ENCODE peak calls at places on chromosomes 12 and 14, in four cellular contexts. V is IMR-90, A is H1, F is H9. D is an unnamed sample.

GRCh38 chr14:63480599-63480998 is 62.6 kb downstream of the PPP2R5E start:
- DNase-seq in F (no peak), V (no peak), A (no peak), D (no peak)

GRCh38 chr14:105200074-105200473 is 19.0 kb upstream of the NUDT14 start:
- DNase-seq in A (no peak), V (no peak), F (no peak), D (no peak)

GRCh38 chr12:53450936-53451335 is 966 bp upstream of the PCBP2 start:
- DNase-seq in V (no peak), A (no peak), F (no peak), D (no peak)

GRCh38 chr14:35881280-35881679 is 55.1 kb downstream of the BRMS1L start:
- DNase-seq in V (no peak), F (no peak), A (no peak), D (no peak)

GRCh38 chr14:102898776-102899515 is 23.5 kb upstream of the AMN start:
- DNase-seq in V (no peak), F (no peak), A (no peak), D (no peak)

GRCh38 chr12:124434951-124435805 is 132.2 kb downstream of the NCOR2 start:
- DNase-seq in A (no peak), V (no peak), F (no peak), D (no peak)

GRCh38 chr12:132523576-132524331 is 33.8 kb downstream of the FBRSL1 start:
- DNase-seq in V (peak), F (peak), A (peak), D (peak)

GRCh38 chr12:84910549-84911241 is 1.9 kb downstream of the SLC6A15 start:
- DNase-seq in V (no peak), F (peak), A (no peak), D (peak)

GRCh38 chr14:98711453-98711852 is 560.5 kb downstream of the BCL11B start:
- DNase-seq in F (no peak), V (no peak), A (no peak), D (no peak)

GRCh38 chr12:19779393-19780056 is 340.2 kb downstream of the AEBP2 start:
- DNase-seq in F (peak), A (peak), V (no peak), D (peak)

GRCh38 chr12:5395443-5396401 is 36.2 kb upstream of the NTF3 start:
- DNase-seq in V (no peak), A (no peak), F (no peak), D (peak)

GRCh38 chr12:52821826-52822660 is 8.1 kb upstream of the KRT4 start:
- DNase-seq in A (no peak), F (no peak), V (no peak), D (no peak)

GRCh38 chr14:24734917-24735500 is 101.0 kb upstream of the GZMB start:
- DNase-seq in A (no peak), F (no peak), V (peak), D (peak)

GRCh38 chr12:108199111-108199510 is 70.0 kb downstream of the WSCD2 start:
- DNase-seq in V (no peak), F (no peak), A (no peak), D (no peak)

GRCh38 chr14:65927871-65928270 is 515.3 kb downstream of the FUT8 start:
- DNase-seq in F (no peak), A (no peak), V (no peak), D (peak)

GRCh38 chr14:91202234-91202974 is 42.1 kb downstream of the GPR68 start:
- DNase-seq in A (no peak), V (no peak), F (no peak), D (no peak)

GRCh38 chr12:100798799-100799198 is 4.2 kb downstream of the ANO4 start:
- DNase-seq in F (no peak), V (peak), A (no peak), D (peak)

GRCh38 chr14:21191809-21192446 is 36.1 kb upstream of the OR5AU1 start:
- DNase-seq in F (peak), A (peak), V (no peak), D (peak)

GRCh38 chr14:89701079-89702043 is 253.2 kb downstream of the EFCAB11 start:
- DNase-seq in F (peak), V (peak), A (peak), D (peak)

GRCh38 chr14:105060751-105061427 is 4.3 kb downstream of the GPR132 start:
- DNase-seq in F (peak), V (no peak), A (no peak), D (no peak)

GRCh38 chr12:66903782-66904396 is 225.0 kb upstream of the GRIP1 start:
- DNase-seq in F (no peak), A (no peak), V (no peak), D (no peak)

GRCh38 chr14:72433511-72433910 is 460.4 kb downstream of the DPF3 start:
- DNase-seq in V (peak), F (no peak), A (no peak), D (no peak)

GRCh38 chr12:109946505-109946904 is 46.4 kb downstream of the TCHP start:
- DNase-seq in V (peak), A (no peak), F (peak), D (peak)

GRCh38 chr12:109943811-109944210 is 43.7 kb downstream of the TCHP start:
- DNase-seq in F (no peak), A (no peak), V (peak), D (peak)

GRCh38 chr12:109946913-109947312 is 46.8 kb downstream of the TCHP start:
- DNase-seq in A (no peak), F (no peak), V (no peak), D (no peak)

GRCh38 chr12:109944561-109944960 is 44.5 kb downstream of the TCHP start:
- DNase-seq in A (no peak), F (no peak), V (no peak), D (no peak)

GRCh38 chr12:109944975-109945374 is 44.9 kb downstream of the TCHP start:
- DNase-seq in A (peak), V (peak), F (peak), D (peak)
- H3K4me2 ChIP-seq in A (peak), V (peak), F (peak), D (peak)

DNA sequence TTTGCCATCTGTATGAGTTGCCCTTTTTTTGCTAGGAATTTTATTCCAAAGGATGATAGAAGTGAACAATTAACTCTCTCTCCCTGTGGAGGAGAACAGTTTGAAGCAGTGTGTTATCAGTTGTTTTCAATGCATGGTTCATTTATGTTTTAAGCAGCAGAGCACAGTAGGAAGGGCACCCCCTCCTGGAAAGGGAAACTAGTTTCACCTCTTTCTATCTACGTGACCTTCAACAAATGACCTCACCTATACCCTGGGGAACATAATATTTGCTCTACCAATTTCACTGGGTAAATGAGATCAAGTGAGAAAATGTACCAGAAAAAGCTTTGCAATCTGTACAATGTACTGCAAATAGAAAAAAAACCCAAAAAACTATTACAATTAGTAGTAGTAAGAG is 5.4 kb upstream of the DCP1B start:
- DNase-seq in F (no peak), A (no peak), V (no peak), D (peak)
- H3K56ac ChIP-seq in F (no peak), A (no peak), V (no peak), D (no peak)

GRCh38 chr12:105939181-105939721 is 199.5 kb downstream of the NUAK1 start:
- DNase-seq in F (no peak), A (no peak), V (no peak), D (no peak)

GRCh38 chr12:105935981-105936380 is 202.8 kb downstream of the NUAK1 start:
- DNase-seq in A (no peak), F (no peak), V (peak), D (no peak)

GRCh38 chr12:105933671-105934665 is 204.8 kb downstream of the NUAK1 start:
- DNase-seq in V (peak), A (no peak), F (no peak), D (no peak)

GRCh38 chr12:105935106-105935505 is 203.6 kb downstream of the NUAK1 start:
- DNase-seq in V (peak), A (no peak), F (no peak), D (no peak)

DNA sequence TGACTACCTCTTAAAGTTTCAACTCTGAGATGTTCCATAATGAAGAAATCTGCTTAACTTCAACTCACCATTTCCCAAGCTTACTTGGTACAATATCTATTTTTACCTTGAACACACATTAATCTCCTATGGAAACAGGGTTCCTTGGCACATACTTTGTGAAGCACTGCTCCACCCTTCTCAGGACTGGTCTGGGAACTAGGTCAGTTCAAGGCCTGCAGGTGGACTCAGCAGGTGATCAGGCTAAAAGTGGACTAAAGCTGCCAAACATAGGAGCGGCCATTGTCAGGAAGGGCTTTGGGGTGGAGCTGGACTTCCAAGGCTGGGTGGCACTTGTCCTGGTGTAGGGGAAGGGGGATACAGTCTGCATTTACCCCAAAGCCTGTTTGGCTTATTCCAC is 202.3 kb downstream of the NUAK1 start:
- DNase-seq in F (no peak), V (no peak), A (no peak), D (no peak)
- H2BK120ac ChIP-seq in F (no peak), V (peak), A (no peak), D (no peak)

GRCh38 chr12:96335270-96335669 is 65.0 kb downstream of the CDK17 start:
- DNase-seq in F (no peak), A (no peak), V (no peak), D (no peak)
- H3K4me2 ChIP-seq in F (no peak), A (no peak), V (no peak), D (no peak)

DNA sequence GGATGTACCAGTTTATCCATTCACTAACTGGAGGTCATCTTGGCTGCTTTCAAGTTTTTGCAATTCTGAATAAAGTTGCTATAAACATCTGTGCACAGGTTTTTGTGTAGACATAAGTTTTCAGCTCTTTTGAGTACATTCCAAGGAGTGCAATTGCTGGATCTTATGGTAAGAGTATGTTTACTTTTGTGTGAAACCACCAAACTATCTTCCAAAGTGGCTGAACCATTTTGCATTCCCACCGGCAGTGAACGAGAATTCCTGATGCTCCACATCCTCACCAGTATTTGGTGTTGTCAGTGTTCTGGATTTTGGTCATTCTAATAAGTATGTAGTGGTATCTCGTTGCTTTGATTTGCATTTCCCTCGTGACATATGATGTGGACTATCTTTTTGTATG is 150.5 kb upstream of the BCL2L14 start:
- DNase-seq in V (peak), A (no peak), F (no peak), D (no peak)
- H3K56ac ChIP-seq in V (no peak), A (no peak), F (no peak), D (no peak)

DNA sequence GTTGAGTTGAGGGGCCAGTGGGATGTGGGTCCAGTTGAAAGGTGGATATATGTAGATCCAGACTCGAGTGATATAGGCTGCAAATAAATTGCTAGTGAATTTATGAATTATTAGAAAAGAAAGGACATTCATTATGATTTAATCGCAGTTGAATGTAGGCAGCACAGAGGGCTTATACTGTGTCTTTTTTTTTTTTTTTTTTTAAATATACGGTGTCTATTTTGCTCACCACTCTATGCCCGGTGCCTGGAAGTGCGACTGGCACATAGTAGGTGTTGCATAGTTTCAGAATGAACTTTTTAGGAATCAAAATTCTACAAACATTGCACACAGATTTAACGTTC is 773 bp upstream of the ETFBKMT start:
- DNase-seq in V (no peak), F (no peak), A (no peak), D (no peak)
- H2BK120ac ChIP-seq in V (peak), F (no peak), A (no peak), D (peak)

GRCh38 chr12:65656156-65656885 is 168.0 kb upstream of the HMGA2 start:
- DNase-seq in A (no peak), F (no peak), V (no peak), D (no peak)

GRCh38 chr12:65656904-65657351 is 167.4 kb upstream of the HMGA2 start:
- DNase-seq in A (no peak), F (no peak), V (peak), D (no peak)

GRCh38 chr12:65653321-65653720 is 171.0 kb upstream of the HMGA2 start:
- DNase-seq in F (no peak), V (no peak), A (no peak), D (no peak)

GRCh38 chr12:65654230-65654629 is 170.1 kb upstream of the HMGA2 start:
- DNase-seq in F (no peak), V (no peak), A (no peak), D (no peak)

DNA sequence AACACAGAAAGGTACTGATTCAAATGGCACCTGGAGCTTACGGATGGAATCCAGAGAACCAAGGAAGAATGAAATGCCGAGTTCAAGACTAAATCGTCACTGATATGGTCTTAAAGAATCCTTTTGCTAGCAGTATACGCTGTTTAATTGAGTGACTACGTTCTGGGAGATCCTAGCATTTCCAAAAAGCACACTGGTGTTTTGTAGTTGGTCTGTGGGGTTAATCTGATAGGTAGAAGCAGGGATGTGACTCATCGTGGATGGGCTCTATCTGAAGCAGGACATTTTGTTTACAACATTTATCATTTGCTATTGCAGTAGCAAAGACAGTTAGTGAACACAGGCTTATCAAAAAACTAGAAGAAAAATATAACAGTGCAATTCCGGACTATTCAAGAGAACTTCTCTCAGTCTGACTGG is 169.2 kb upstream of the HMGA2 start:
- DNase-seq in V (peak), A (no peak), F (no peak), D (no peak)
- H3K4me2 ChIP-seq in V (peak), A (no peak), F (no peak), D (no peak)

DNA sequence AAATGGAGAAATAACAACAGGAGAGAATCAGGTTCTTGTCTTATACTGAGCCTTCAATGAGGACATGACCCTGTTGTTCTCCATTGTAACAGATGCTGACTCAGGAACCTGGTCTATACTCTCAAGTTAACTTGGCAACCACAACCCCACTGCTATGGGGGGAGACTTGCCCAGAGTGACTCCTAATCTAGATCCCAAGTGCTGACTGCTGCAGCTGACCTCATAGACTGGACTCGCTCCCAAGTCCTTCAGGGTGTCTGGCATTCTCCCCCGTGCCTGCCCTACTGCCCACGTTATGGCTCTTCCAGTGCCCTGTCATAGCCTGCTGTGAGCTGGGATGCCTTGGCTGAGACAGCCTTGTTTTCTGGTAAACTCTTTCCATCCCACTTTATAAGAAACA is 37.1 kb downstream of the NID2 start:
- DNase-seq in V (peak), A (no peak), F (no peak), D (no peak)
- H3K56ac ChIP-seq in V (no peak), A (no peak), F (no peak), D (no peak)

GRCh38 chr12:30756074-30756473 is 1.3 kb upstream of the CAPRIN2 start:
- DNase-seq in V (no peak), A (no peak), F (no peak), D (no peak)

GRCh38 chr12:30754383-30754749 is 385 bp downstream of the CAPRIN2 start:
- DNase-seq in F (no peak), A (no peak), V (no peak), D (no peak)

GRCh38 chr12:30754750-30755394 is at the start of gene CAPRIN2:
- DNase-seq in V (peak), F (peak), A (peak), D (peak)

GRCh38 chr12:30753761-30754382 is 879 bp downstream of the CAPRIN2 start:
- DNase-seq in F (no peak), V (peak), A (no peak), D (peak)

DNA sequence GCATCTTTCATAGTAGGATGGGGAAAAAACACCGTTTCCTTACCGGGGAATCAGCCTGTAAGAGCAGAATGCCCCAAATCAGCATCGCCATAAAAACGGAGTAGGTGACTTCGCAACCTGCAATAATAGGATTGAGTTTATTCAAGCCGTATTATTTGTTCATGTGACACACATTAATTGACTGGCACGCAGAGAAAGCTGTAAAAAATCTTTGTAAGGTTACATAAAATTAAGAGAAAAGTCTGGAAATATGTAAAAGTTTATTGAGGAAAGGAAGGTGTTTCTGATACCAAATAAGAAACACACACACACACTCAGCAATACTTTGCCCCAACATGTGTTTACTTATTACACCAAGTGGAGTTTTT is 628 bp upstream of the CAPRIN2 start:
- DNase-seq in V (no peak), A (no peak), F (no peak), D (no peak)
- H2BK120ac ChIP-seq in V (peak), A (peak), F (no peak), D (no peak)

D was measured in mesendoderm.